ENCODE peak calls at places on chromosome X, in seven cellular contexts. I is left cardiac atrium; X is left lobe of liver; L is natural killer cell; W is stimulated activated naive CD8-positive, alpha-beta T cell treated with anti-CD3 and anti-CD28 coated beads, Interleukin-15, amount 100 ng/mL, for 72 hours; Y is Right ventricle myocardium inferior; P is GM12878. J is an unnamed sample.

GRCh38 chrX:130184857-130185256 is 13.1 kb downstream of the RAB33A start:
- ATAC-seq in I (peak; percentile 58), P (no peak), X (no peak), L (no peak), Y (no peak), W (no peak), J (no peak)

GRCh38 chrX:100411802-100412333 is 1.8 kb upstream of the PCDH19 start:
- ATAC-seq in I (no peak), W (no peak), Y (no peak), X (no peak), P (no peak), L (no peak), J (no peak)

GRCh38 chrX:74534569-74535038 is 79.8 kb downstream of the RLIM start:
- ATAC-seq in W (peak; percentile 66), P (peak; percentile 66), Y (no peak), I (no peak), L (peak; percentile 46), X (no peak), J (peak; percentile 80)

GRCh38 chrX:68190799-68191198 is 242.5 kb downstream of the OPHN1 start:
- ATAC-seq in Y (no peak), X (no peak), I (no peak), L (no peak), P (no peak), W (no peak), J (peak; percentile 34)

GRCh38 chrX:74465424-74465823 is 44.1 kb downstream of the SLC16A2 start:
- ATAC-seq in X (peak; percentile 67), I (no peak), Y (no peak), P (no peak), L (no peak), W (no peak), J (no peak)

GRCh38 chrX:103584606-103585005 is 709 bp upstream of the TCEAL4 start:
- ATAC-seq in L (no peak), W (no peak), X (no peak), P (no peak), Y (no peak), I (no peak), J (no peak)

GRCh38 chrX:7689791-7690412 is 153.1 kb upstream of the VCX start:
- ATAC-seq in I (no peak), P (no peak), W (no peak), L (no peak), Y (no peak), X (no peak), J (no peak)

GRCh38 chrX:136754641-136755040 is 26.1 kb downstream of the ARHGEF6 start:
- ATAC-seq in I (peak; percentile 84), L (peak; percentile 89), W (peak; percentile 74), P (no peak), Y (peak; percentile 59), X (no peak), J (no peak)

GRCh38 chrX:129738466-129739308 is at the start of gene XPNPEP2:
- ATAC-seq in W (no peak), X (peak; percentile 47), L (no peak), I (peak; percentile 87), Y (peak; percentile 86), P (peak; percentile 24), J (no peak)

GRCh38 chrX:134206221-134206620 is 30.8 kb upstream of the CCDC160 start:
- ATAC-seq in W (no peak), I (no peak), Y (no peak), P (no peak), L (no peak), X (no peak), J (no peak)

GRCh38 chrX:23374291-23374690 is 39.6 kb downstream of the PTCHD1 start:
- ATAC-seq in W (no peak), P (no peak), L (no peak), I (no peak), Y (no peak), X (no peak), J (no peak)

GRCh38 chrX:68415289-68415688 is 18.0 kb downstream of the OPHN1 start:
- ATAC-seq in L (no peak), W (no peak), I (peak; percentile 83), X (no peak), Y (peak; percentile 73), P (no peak), J (no peak)